ENCODE peak calls at places on chromosomes 4 and X, in six cellular contexts. One of them, this sample, is unnamed.

GRCh38 chr4:55030606-55031005 is 94.8 kb downstream of the KDR start:
- DNase-seq in A549: no peak
- DNase-seq in esophagus squamous epithelium: no peak
- DNase-seq in body of pancreas: no peak
- DNase-seq in esophagus muscularis mucosa: no peak
- DNase-seq in breast epithelium: no peak
- DNase-seq in this sample: no peak

GRCh38 chrX:15600745-15601144 is at the start of gene ACE2:
- DNase-seq in A549: no peak
- DNase-seq in esophagus squamous epithelium: no peak
- DNase-seq in body of pancreas: no peak
- DNase-seq in esophagus muscularis mucosa: no peak
- DNase-seq in breast epithelium: no peak
- DNase-seq in this sample: no peak

GRCh38 chrX:42274151-42274550 is 350.8 kb upstream of the CASK start:
- DNase-seq in A549: no peak
- DNase-seq in esophagus squamous epithelium: no peak
- DNase-seq in body of pancreas: no peak
- DNase-seq in esophagus muscularis mucosa: no peak
- DNase-seq in breast epithelium: no peak
- DNase-seq in this sample: no peak

GRCh38 chrX:129940721-129941120 is 34.8 kb downstream of the UTP14A start:
- DNase-seq in A549: no peak
- DNase-seq in esophagus squamous epithelium: no peak
- DNase-seq in body of pancreas: no peak
- DNase-seq in esophagus muscularis mucosa: no peak
- DNase-seq in breast epithelium: no peak
- DNase-seq in this sample: no peak

GRCh38 chr4:108813261-108813660 is 50.4 kb upstream of the ETNPPL start:
- DNase-seq in A549: no peak
- DNase-seq in esophagus squamous epithelium: no peak
- DNase-seq in body of pancreas: no peak
- DNase-seq in esophagus muscularis mucosa: no peak
- DNase-seq in breast epithelium: no peak
- DNase-seq in this sample: no peak

GRCh38 chr4:153260553-153261306 is 56.5 kb downstream of the TRIM2 start:
- DNase-seq in A549: no peak
- DNase-seq in esophagus squamous epithelium: no peak
- DNase-seq in body of pancreas: no peak
- DNase-seq in esophagus muscularis mucosa: no peak
- DNase-seq in breast epithelium: no peak
- DNase-seq in this sample: no peak

GRCh38 chr4:1595789-1596325 is 88.3 kb downstream of the FAM53A start:
- DNase-seq in A549: no peak
- DNase-seq in esophagus squamous epithelium: no peak
- DNase-seq in body of pancreas: no peak
- DNase-seq in esophagus muscularis mucosa: no peak
- DNase-seq in breast epithelium: no peak
- DNase-seq in this sample: no peak

GRCh38 chrX:107448625-107449468 is 605 bp upstream of the FRMPD3 start:
- DNase-seq in A549: peak; percentile 13
- DNase-seq in esophagus squamous epithelium: no peak
- DNase-seq in body of pancreas: peak; percentile 10
- DNase-seq in esophagus muscularis mucosa: no peak
- DNase-seq in breast epithelium: no peak
- DNase-seq in this sample: no peak

GRCh38 chr4:103105558-103106356 is 6.1 kb upstream of the BDH2 start:
- DNase-seq in A549: no peak
- DNase-seq in esophagus squamous epithelium: no peak
- DNase-seq in body of pancreas: no peak
- DNase-seq in esophagus muscularis mucosa: no peak
- DNase-seq in breast epithelium: no peak
- DNase-seq in this sample: no peak

GRCh38 chrX:37608156-37608555 is 36.7 kb downstream of the LANCL3 start:
- DNase-seq in A549: no peak
- DNase-seq in esophagus squamous epithelium: no peak
- DNase-seq in body of pancreas: no peak
- DNase-seq in esophagus muscularis mucosa: no peak
- DNase-seq in breast epithelium: no peak
- DNase-seq in this sample: no peak

GRCh38 chrX:137568741-137569469 is 3.0 kb downstream of the ZIC3 start:
- DNase-seq in A549: no peak
- DNase-seq in esophagus squamous epithelium: no peak
- DNase-seq in body of pancreas: no peak
- DNase-seq in esophagus muscularis mucosa: no peak
- DNase-seq in breast epithelium: no peak
- DNase-seq in this sample: no peak

GRCh38 chrX:2693123-2693438 is 2.0 kb downstream of the CD99 start:
- DNase-seq in A549: no peak
- DNase-seq in esophagus squamous epithelium: no peak
- DNase-seq in body of pancreas: no peak
- DNase-seq in esophagus muscularis mucosa: no peak
- DNase-seq in breast epithelium: no peak
- DNase-seq in this sample: no peak

GRCh38 chrX:19303216-19303880 is 40.4 kb upstream of the PDHA1 start:
- DNase-seq in A549: peak; percentile 60
- DNase-seq in esophagus squamous epithelium: no peak
- DNase-seq in body of pancreas: no peak
- DNase-seq in esophagus muscularis mucosa: no peak
- DNase-seq in breast epithelium: no peak
- DNase-seq in this sample: no peak

GRCh38 chr4:11497972-11498371 is 69.3 kb upstream of the HS3ST1 start:
- DNase-seq in A549: no peak
- DNase-seq in esophagus squamous epithelium: no peak
- DNase-seq in body of pancreas: no peak
- DNase-seq in esophagus muscularis mucosa: no peak
- DNase-seq in breast epithelium: no peak
- DNase-seq in this sample: no peak

GRCh38 chr4:163167333-163167626 is 590 bp upstream of the NAF1 start:
- DNase-seq in A549: peak; percentile 34
- DNase-seq in esophagus squamous epithelium: no peak
- DNase-seq in body of pancreas: no peak
- DNase-seq in esophagus muscularis mucosa: no peak
- DNase-seq in breast epithelium: no peak
- DNase-seq in this sample: no peak

GRCh38 chrX:48709522-48710117 is 13.1 kb downstream of the SUV39H1 start:
- DNase-seq in A549: no peak
- DNase-seq in esophagus squamous epithelium: no peak
- DNase-seq in body of pancreas: no peak
- DNase-seq in esophagus muscularis mucosa: no peak
- DNase-seq in breast epithelium: no peak
- DNase-seq in this sample: no peak

GRCh38 chrX:27336466-27337091 is 126.6 kb downstream of the PPP4R3C start:
- DNase-seq in A549: peak; percentile 23
- DNase-seq in esophagus squamous epithelium: no peak
- DNase-seq in body of pancreas: peak; percentile 56
- DNase-seq in esophagus muscularis mucosa: no peak
- DNase-seq in breast epithelium: no peak
- DNase-seq in this sample: no peak

GRCh38 chrX:102606115-102606514 is 6.8 kb downstream of the ARMCX5 start:
- DNase-seq in A549: no peak
- DNase-seq in esophagus squamous epithelium: no peak
- DNase-seq in body of pancreas: no peak
- DNase-seq in esophagus muscularis mucosa: no peak
- DNase-seq in breast epithelium: no peak
- DNase-seq in this sample: no peak

GRCh38 chrX:135436966-135437866 is 15.5 kb downstream of the SMIM10L2A start:
- DNase-seq in A549: no peak
- DNase-seq in esophagus squamous epithelium: no peak
- DNase-seq in body of pancreas: no peak
- DNase-seq in esophagus muscularis mucosa: no peak
- DNase-seq in breast epithelium: no peak
- DNase-seq in this sample: no peak

GRCh38 chrX:70755850-70756249 is 152.7 kb downstream of the TEX11 start:
- DNase-seq in A549: no peak
- DNase-seq in esophagus squamous epithelium: no peak
- DNase-seq in body of pancreas: no peak
- DNase-seq in esophagus muscularis mucosa: no peak
- DNase-seq in breast epithelium: no peak
- DNase-seq in this sample: no peak

GRCh38 chr4:127622923-127623754 is 9.6 kb upstream of the INTU start:
- DNase-seq in A549: peak; percentile 71
- DNase-seq in esophagus squamous epithelium: no peak
- DNase-seq in body of pancreas: peak; percentile 32
- DNase-seq in esophagus muscularis mucosa: no peak
- DNase-seq in breast epithelium: no peak
- DNase-seq in this sample: peak; percentile 26
- H3K27ac ChIP-seq in A549: peak overlapping the region; percentile 78
- H3K27ac ChIP-seq in esophagus squamous epithelium: peak overlapping the region; percentile 45
- H3K27ac ChIP-seq in body of pancreas: no peak overlapping the region
- H3K27ac ChIP-seq in esophagus muscularis mucosa: peak overlapping the region; percentile 60
- H3K27ac ChIP-seq in breast epithelium: peak overlapping the region; percentile 79
- H3K27ac ChIP-seq in this sample: no peak overlapping the region

GRCh38 chr4:46274717-46275116 is 115.2 kb downstream of the GABRA2 start:
- DNase-seq in A549: no peak
- DNase-seq in esophagus squamous epithelium: no peak
- DNase-seq in body of pancreas: no peak
- DNase-seq in esophagus muscularis mucosa: no peak
- DNase-seq in breast epithelium: no peak
- DNase-seq in this sample: no peak
- TF ChIP-seq POLR2A in A549: no peak
- TF ChIP-seq POLR2A in esophagus squamous epithelium: no peak
- TF ChIP-seq POLR2A in body of pancreas: no peak
- TF ChIP-seq POLR2A in esophagus muscularis mucosa: no peak
- TF ChIP-seq POLR2A in breast epithelium: no peak
- TF ChIP-seq POLR2A in this sample: no peak

GRCh38 chr4:5897674-5898073 is 4.8 kb upstream of the CRMP1 start:
- DNase-seq in A549: no peak
- DNase-seq in esophagus squamous epithelium: no peak
- DNase-seq in body of pancreas: no peak
- DNase-seq in esophagus muscularis mucosa: no peak
- DNase-seq in breast epithelium: no peak
- DNase-seq in this sample: no peak
- H3K27ac ChIP-seq in A549: no peak overlapping the region
- H3K27ac ChIP-seq in esophagus squamous epithelium: no peak overlapping the region
- H3K27ac ChIP-seq in body of pancreas: no peak overlapping the region
- H3K27ac ChIP-seq in esophagus muscularis mucosa: no peak overlapping the region
- H3K27ac ChIP-seq in breast epithelium: no peak overlapping the region
- H3K27ac ChIP-seq in this sample: no peak overlapping the region

GRCh38 chrX:54808605-54809483 is 1.3 kb downstream of the MAGED2 start:
- DNase-seq in A549: peak; percentile 97
- DNase-seq in esophagus squamous epithelium: peak; percentile 72
- DNase-seq in body of pancreas: peak; percentile 95
- DNase-seq in esophagus muscularis mucosa: peak; percentile 94
- DNase-seq in breast epithelium: peak; percentile 93
- DNase-seq in this sample: peak; percentile 90
- TF ChIP-seq POLR2A in A549: no peak
- TF ChIP-seq POLR2A in esophagus squamous epithelium: no peak
- TF ChIP-seq POLR2A in body of pancreas: peak; percentile 25
- TF ChIP-seq POLR2A in esophagus muscularis mucosa: no peak
- TF ChIP-seq POLR2A in breast epithelium: no peak
- TF ChIP-seq POLR2A in this sample: peak; percentile 20

GRCh38 chrX:79084923-79085322 is 59.6 kb upstream of the GPR174 start:
- DNase-seq in A549: no peak
- DNase-seq in esophagus squamous epithelium: no peak
- DNase-seq in body of pancreas: no peak
- DNase-seq in esophagus muscularis mucosa: no peak
- DNase-seq in breast epithelium: no peak
- DNase-seq in this sample: no peak
- H3K27ac ChIP-seq in A549: no peak overlapping the region
- H3K27ac ChIP-seq in esophagus squamous epithelium: no peak overlapping the region
- H3K27ac ChIP-seq in body of pancreas: no peak overlapping the region
- H3K27ac ChIP-seq in esophagus muscularis mucosa: no peak overlapping the region
- H3K27ac ChIP-seq in breast epithelium: no peak overlapping the region
- H3K27ac ChIP-seq in this sample: no peak overlapping the region

GRCh38 chr4:185142911-185143595 is at the start of gene SLC25A4:
- DNase-seq in A549: peak; percentile 77
- DNase-seq in esophagus squamous epithelium: peak; percentile 34
- DNase-seq in body of pancreas: peak; percentile 92
- DNase-seq in esophagus muscularis mucosa: no peak
- DNase-seq in breast epithelium: peak; percentile 81
- DNase-seq in this sample: peak; percentile 83
- TF ChIP-seq POLR2A in A549: peak; percentile 98
- TF ChIP-seq POLR2A in esophagus squamous epithelium: peak; percentile 11
- TF ChIP-seq POLR2A in body of pancreas: peak; percentile 94
- TF ChIP-seq POLR2A in esophagus muscularis mucosa: peak; percentile 93
- TF ChIP-seq POLR2A in breast epithelium: no peak
- TF ChIP-seq POLR2A in this sample: peak; percentile 93

GRCh38 chr4:77821775-77822174 is 2.6 kb upstream of the CNOT6L start:
- DNase-seq in A549: no peak
- DNase-seq in esophagus squamous epithelium: no peak
- DNase-seq in body of pancreas: no peak
- DNase-seq in esophagus muscularis mucosa: no peak
- DNase-seq in breast epithelium: no peak
- DNase-seq in this sample: no peak

GRCh38 chr4:77827343-77827742 is 8.2 kb upstream of the CNOT6L start:
- DNase-seq in A549: no peak
- DNase-seq in esophagus squamous epithelium: no peak
- DNase-seq in body of pancreas: no peak
- DNase-seq in esophagus muscularis mucosa: no peak
- DNase-seq in breast epithelium: no peak
- DNase-seq in this sample: no peak

GRCh38 chr4:77820836-77821561 is 1.8 kb upstream of the CNOT6L start:
- DNase-seq in A549: no peak
- DNase-seq in esophagus squamous epithelium: no peak
- DNase-seq in body of pancreas: peak; percentile 16
- DNase-seq in esophagus muscularis mucosa: no peak
- DNase-seq in breast epithelium: no peak
- DNase-seq in this sample: peak; percentile 26

DNA sequence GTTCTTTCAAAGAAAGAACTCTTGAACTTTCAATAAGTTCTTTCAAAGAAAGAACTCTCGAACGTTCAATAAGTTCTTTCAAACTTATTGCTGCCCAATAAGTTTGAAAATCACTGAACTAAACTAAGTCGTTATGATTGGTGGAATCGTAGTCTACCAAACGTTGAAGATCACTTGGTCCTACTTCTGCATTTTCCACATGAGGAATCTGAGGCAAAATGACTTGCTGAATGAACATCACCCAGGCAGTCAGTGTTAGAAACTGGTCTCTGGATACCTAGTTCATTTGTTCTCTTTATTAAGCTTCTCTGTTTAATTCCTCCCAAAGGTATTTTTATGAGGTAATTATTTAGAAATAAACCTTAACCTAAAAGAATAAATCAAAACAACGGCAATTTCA is 7.1 kb upstream of the CNOT6L start:
- DNase-seq in A549: no peak
- DNase-seq in esophagus squamous epithelium: no peak
- DNase-seq in body of pancreas: no peak
- DNase-seq in esophagus muscularis mucosa: no peak
- DNase-seq in breast epithelium: no peak
- DNase-seq in this sample: no peak
- H3K27ac ChIP-seq in A549: no peak overlapping the region
- H3K27ac ChIP-seq in esophagus squamous epithelium: no peak overlapping the region
- H3K27ac ChIP-seq in body of pancreas: no peak overlapping the region
- H3K27ac ChIP-seq in esophagus muscularis mucosa: no peak overlapping the region
- H3K27ac ChIP-seq in breast epithelium: no peak overlapping the region
- H3K27ac ChIP-seq in this sample: no peak overlapping the region

GRCh38 chr4:87006531-87007344 is 71.9 kb downstream of the AFF1 start:
- DNase-seq in A549: peak; percentile 90
- DNase-seq in esophagus squamous epithelium: peak; percentile 71
- DNase-seq in body of pancreas: peak; percentile 97
- DNase-seq in esophagus muscularis mucosa: peak; percentile 98
- DNase-seq in breast epithelium: peak; percentile 92
- DNase-seq in this sample: peak; percentile 93
- TF ChIP-seq POLR2A in A549: peak; percentile 98
- TF ChIP-seq POLR2A in esophagus squamous epithelium: peak; percentile 2
- TF ChIP-seq POLR2A in body of pancreas: peak; percentile 99
- TF ChIP-seq POLR2A in esophagus muscularis mucosa: peak; percentile 96
- TF ChIP-seq POLR2A in breast epithelium: peak; percentile 95
- TF ChIP-seq POLR2A in this sample: peak; percentile 95

This sample was measured in prostate gland.